ENCODE peak calls at places on chromosomes 5 and 9, in six cellular contexts. W, F, T, L, B and U are unnamed samples.

GRCh38 chr5:179345429-179346321 is at the start of gene ADAMTS2:
- DNase-seq in W (no peak), F (peak; percentile 57), T (peak; percentile 73), L (no peak), B (no peak), U (no peak)

GRCh38 chr9:91001146-91001611 is 199.6 kb downstream of the SYK start:
- DNase-seq in W (no peak), F (no peak), T (no peak), L (no peak), B (peak; percentile 81), U (peak; percentile 69)

GRCh38 chr5:98564836-98565235 is 208.6 kb upstream of the RGMB start:
- DNase-seq in W (no peak), F (no peak), T (no peak), L (no peak), B (no peak), U (no peak)

GRCh38 chr9:92610470-92611420 is 59.2 kb downstream of the IPPK start:
- DNase-seq in W (no peak), F (no peak), T (peak; percentile 64), L (no peak), B (no peak), U (no peak)

GRCh38 chr5:51816427-51816826 is 433.2 kb downstream of the ISL1 start:
- DNase-seq in W (no peak), F (no peak), T (no peak), L (no peak), B (no peak), U (no peak)

GRCh38 chr5:143016777-143017374 is 246.7 kb downstream of the ARHGAP26 start:
- DNase-seq in W (no peak), F (no peak), T (no peak), L (peak; percentile 29), B (no peak), U (no peak)

GRCh38 chr9:100104314-100104713 is 5.3 kb downstream of the INVS start:
- DNase-seq in W (no peak), F (no peak), T (no peak), L (no peak), B (no peak), U (no peak)

GRCh38 chr5:67004730-67005350 is 191.8 kb downstream of the CD180 start:
- DNase-seq in W (no peak), F (no peak), T (no peak), L (no peak), B (no peak), U (no peak)

GRCh38 chr5:169460123-169460522 is 123.5 kb upstream of the SPDL1 start:
- DNase-seq in W (no peak), F (no peak), T (no peak), L (no peak), B (no peak), U (no peak)